ENCODE peak calls at places on chromosomes 5 and 9, in nine cellular contexts. C, N, V, X, B, Q, Z, P and O are unnamed samples.

GRCh38 chr5:179315356-179315890 is 29.8 kb downstream of the ADAMTS2 start:
- DNase-seq in C (no peak), N (peak), V (no peak), X (no peak), B (no peak), Q (peak), Z (no peak), P (no peak), O (no peak)

GRCh38 chr9:21031091-21031817 is at the start of gene HACD4:
- DNase-seq in C (peak), N (peak), V (peak), X (no peak), B (peak), Q (peak), Z (peak), P (peak), O (peak)

GRCh38 chr5:7396169-7397004 is 449 bp downstream of the ADCY2 start:
- DNase-seq in C (no peak), N (peak), V (peak), X (no peak), B (peak), Q (no peak), Z (no peak), P (no peak), O (peak)

GRCh38 chr5:181140766-181141165 is 6.6 kb upstream of the OR2V2 start:
- DNase-seq in C (no peak), N (no peak), V (no peak), X (no peak), B (no peak), Q (no peak), Z (no peak), P (no peak), O (no peak)

GRCh38 chr9:123395276-123396006 is 39.4 kb downstream of the CRB2 start:
- DNase-seq in C (no peak), N (no peak), V (peak), X (no peak), B (no peak), Q (no peak), Z (no peak), P (no peak), O (no peak)

GRCh38 chr9:128703616-128704355 is 1.5 kb downstream of the PKN3 start:
- DNase-seq in C (no peak), N (peak), V (no peak), X (no peak), B (no peak), Q (peak), Z (no peak), P (no peak), O (no peak)

GRCh38 chr9:75239176-75239575 is 150.9 kb downstream of the OSTF1 start:
- DNase-seq in C (no peak), N (no peak), V (peak), X (no peak), B (no peak), Q (no peak), Z (no peak), P (no peak), O (no peak)

GRCh38 chr9:110246214-110246613 is 10.1 kb downstream of the TXN start:
- DNase-seq in C (no peak), N (no peak), V (no peak), X (no peak), B (no peak), Q (no peak), Z (no peak), P (no peak), O (no peak)

GRCh38 chr5:174751154-174751990 is 27.0 kb downstream of the MSX2 start:
- DNase-seq in C (no peak), N (no peak), V (peak), X (no peak), B (peak), Q (peak), Z (no peak), P (no peak), O (no peak)

GRCh38 chr5:155947394-155948062 is 379.4 kb upstream of the SGCD start:
- DNase-seq in C (no peak), N (no peak), V (no peak), X (no peak), B (no peak), Q (no peak), Z (no peak), P (no peak), O (no peak)

GRCh38 chr5:172178301-172179031 is 9.6 kb downstream of the STK10 start:
- DNase-seq in C (no peak), N (no peak), V (no peak), X (no peak), B (no peak), Q (no peak), Z (peak), P (no peak), O (no peak)

GRCh38 chr5:97229688-97230285 is 46.7 kb upstream of the RIOK2 start:
- DNase-seq in C (no peak), N (no peak), V (no peak), X (no peak), B (no peak), Q (no peak), Z (no peak), P (no peak), O (no peak)

GRCh38 chr9:129284607-129285291 is 106.7 kb upstream of the IER5L start:
- DNase-seq in C (no peak), N (peak), V (no peak), X (no peak), B (no peak), Q (peak), Z (no peak), P (no peak), O (no peak)

GRCh38 chr5:132270706-132271105 is 13.2 kb downstream of the PDLIM4 start:
- DNase-seq in C (no peak), N (no peak), V (no peak), X (no peak), B (no peak), Q (peak), Z (no peak), P (no peak), O (no peak)

GRCh38 chr9:98654247-98654646 is 54.5 kb downstream of the GABBR2 start:
- DNase-seq in C (peak), N (no peak), V (no peak), X (peak), B (no peak), Q (no peak), Z (no peak), P (no peak), O (no peak)
- TF ChIP-seq CTCF in C (no peak), N (no peak), V (no peak), X (no peak), B (no peak), Q (no peak), Z (no peak), P (no peak), O (no peak)

DNA sequence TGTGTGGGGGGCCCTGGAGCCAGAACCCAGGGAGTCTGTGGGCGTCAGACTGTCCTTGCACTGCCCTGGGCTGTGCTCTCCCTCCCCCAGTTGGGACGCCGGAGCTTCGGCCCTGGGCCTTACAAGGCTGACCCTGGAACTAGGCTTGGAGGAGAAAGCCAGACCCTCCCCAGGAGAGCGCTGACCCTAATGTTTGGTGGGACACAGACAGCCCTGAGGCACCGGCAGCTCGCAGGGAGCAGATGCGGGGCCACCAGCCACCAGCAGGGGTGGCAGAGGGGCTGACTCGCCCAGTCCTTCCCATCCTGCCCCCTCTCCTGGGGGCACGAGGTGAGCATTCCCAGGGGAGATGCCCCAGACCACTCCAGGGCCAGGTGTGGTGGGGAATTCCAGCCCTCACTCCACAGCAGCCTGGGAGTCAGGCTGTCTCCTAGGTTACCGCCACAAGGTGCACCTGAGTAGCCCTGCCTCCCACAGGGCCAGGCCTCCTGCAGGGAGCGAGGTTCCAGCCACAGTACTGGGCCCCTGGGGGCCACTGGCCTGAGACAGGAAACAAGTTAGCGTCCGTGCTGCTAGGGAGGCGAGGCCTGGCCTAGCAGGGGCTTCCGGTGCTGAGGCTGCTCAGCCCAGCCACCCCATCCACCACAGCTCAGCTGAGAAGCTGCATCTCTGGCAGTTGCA is 134.6 kb downstream of the OLFM1 start:
- DNase-seq in C (no peak), N (no peak), V (no peak), X (no peak), B (no peak), Q (peak), Z (peak), P (no peak), O (no peak)
- TF ChIP-seq CTCF in C (no peak), N (no peak), V (peak), X (no peak), B (no peak), Q (no peak), Z (no peak), P (no peak), O (no peak)

GRCh38 chr5:142091012-142091411 is 17.6 kb upstream of the NDFIP1 start:
- DNase-seq in C (no peak), N (no peak), V (no peak), X (no peak), B (no peak), Q (no peak), Z (no peak), P (no peak), O (no peak)

GRCh38 chr5:142082182-142082781 is 26.3 kb upstream of the NDFIP1 start:
- DNase-seq in C (no peak), N (no peak), V (no peak), X (no peak), B (no peak), Q (no peak), Z (no peak), P (no peak), O (no peak)

GRCh38 chr5:142091922-142092321 is 16.7 kb upstream of the NDFIP1 start:
- DNase-seq in C (no peak), N (no peak), V (no peak), X (no peak), B (no peak), Q (no peak), Z (no peak), P (no peak), O (no peak)

GRCh38 chr5:142087920-142088679 is 20.5 kb upstream of the NDFIP1 start:
- DNase-seq in C (no peak), N (no peak), V (no peak), X (no peak), B (no peak), Q (no peak), Z (peak), P (no peak), O (no peak)

DNA sequence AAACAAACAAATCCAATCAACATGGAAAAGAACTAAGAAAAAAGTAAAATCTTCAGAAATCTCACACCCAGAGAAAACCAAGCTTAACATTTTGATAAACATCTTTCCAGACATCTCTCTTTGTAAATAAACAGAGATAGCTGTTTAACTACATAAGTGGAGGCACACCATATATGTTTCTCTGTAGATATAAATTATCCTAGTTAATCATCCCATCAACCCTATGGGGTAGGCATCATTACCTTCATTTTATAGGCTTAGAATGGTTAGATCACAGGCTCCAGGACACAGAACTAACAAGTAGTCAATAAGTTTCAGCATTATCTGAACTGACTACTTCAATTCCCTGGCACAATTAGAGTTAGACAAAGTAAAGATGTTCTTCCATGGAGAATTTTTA is 22.4 kb upstream of the NDFIP1 start:
- DNase-seq in C (no peak), N (no peak), V (no peak), X (no peak), B (no peak), Q (no peak), Z (no peak), P (no peak), O (no peak)
- TF ChIP-seq CTCF in C (no peak), N (no peak), V (no peak), X (no peak), B (no peak), Q (no peak), Z (no peak), P (no peak), O (no peak)

GRCh38 chr9:91391426-91392217 is 29.9 kb upstream of the AUH start:
- DNase-seq in C (no peak), N (no peak), V (no peak), X (no peak), B (peak), Q (no peak), Z (no peak), P (no peak), O (no peak)

GRCh38 chr9:91392435-91392834 is 30.7 kb upstream of the AUH start:
- DNase-seq in C (no peak), N (no peak), V (no peak), X (no peak), B (no peak), Q (no peak), Z (no peak), P (no peak), O (no peak)

GRCh38 chr9:91395553-91396470 is 27.8 kb downstream of the NFIL3 start:
- DNase-seq in C (peak), N (no peak), V (peak), X (peak), B (no peak), Q (no peak), Z (peak), P (no peak), O (peak)

GRCh38 chr9:91395106-91395552 is 28.5 kb downstream of the NFIL3 start:
- DNase-seq in C (no peak), N (no peak), V (no peak), X (no peak), B (no peak), Q (no peak), Z (no peak), P (no peak), O (no peak)
- TF ChIP-seq CTCF in C (no peak), N (no peak), V (no peak), X (no peak), B (no peak), Q (no peak), Z (no peak), P (no peak), O (no peak)

DNA sequence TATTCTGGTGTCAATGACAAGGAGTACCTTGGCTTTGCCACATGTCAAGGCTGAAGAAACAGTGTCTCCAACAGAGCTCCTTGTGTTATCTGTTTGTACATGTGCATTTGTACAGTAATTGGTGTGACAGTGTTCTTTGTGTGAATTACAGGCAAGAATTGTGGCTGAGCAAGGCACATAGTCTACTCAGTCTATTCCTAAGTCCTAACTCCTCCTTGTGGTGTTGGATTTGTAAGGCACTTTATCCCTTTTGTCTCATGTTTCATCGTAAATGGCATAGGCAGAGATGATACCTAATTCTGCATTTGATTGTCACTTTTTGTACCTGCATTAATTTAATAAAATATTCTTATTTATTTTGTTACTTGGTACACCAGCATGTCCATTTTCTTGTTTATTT is 19.8 kb downstream of the CD274 start:
- DNase-seq in C (no peak), N (no peak), V (no peak), X (no peak), B (no peak), Q (no peak), Z (no peak), P (no peak), O (no peak)
- TF ChIP-seq CTCF in C (no peak), N (no peak), V (no peak), X (peak), B (no peak), Q (no peak), Z (no peak), P (no peak), O (no peak)

DNA sequence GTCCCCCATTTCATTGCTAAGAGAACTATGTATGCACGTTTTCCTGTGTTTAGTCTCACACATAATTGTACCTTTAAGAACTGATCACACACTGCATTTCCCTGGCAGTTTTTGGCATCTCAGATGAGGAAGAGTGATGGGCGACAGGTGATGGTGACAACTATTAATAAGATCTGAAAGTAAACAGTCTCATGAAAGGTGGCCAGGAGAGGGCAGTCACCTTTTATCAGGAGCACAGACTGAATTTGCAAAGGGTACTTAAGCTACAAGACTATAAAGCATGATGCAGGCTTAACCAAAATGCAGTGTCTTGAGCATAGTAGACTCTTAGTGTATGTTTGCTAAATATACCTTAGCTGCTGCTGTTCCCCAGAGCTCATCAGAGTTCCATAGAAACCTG is 91.5 kb downstream of the GHR start:
- DNase-seq in C (no peak), N (no peak), V (no peak), X (no peak), B (no peak), Q (no peak), Z (peak), P (no peak), O (no peak)
- TF ChIP-seq CTCF in C (no peak), N (no peak), V (no peak), X (no peak), B (no peak), Q (no peak), Z (no peak), P (no peak), O (no peak)

GRCh38 chr5:170811719-170812118 is 28.2 kb downstream of the GABRP start:
- DNase-seq in C (no peak), N (no peak), V (no peak), X (no peak), B (no peak), Q (no peak), Z (no peak), P (no peak), O (no peak)

GRCh38 chr5:170813231-170813630 is 29.7 kb downstream of the GABRP start:
- DNase-seq in C (no peak), N (no peak), V (no peak), X (no peak), B (no peak), Q (no peak), Z (no peak), P (no peak), O (no peak)

GRCh38 chr5:170805666-170806065 is 22.1 kb downstream of the GABRP start:
- DNase-seq in C (no peak), N (no peak), V (no peak), X (no peak), B (no peak), Q (no peak), Z (no peak), P (no peak), O (no peak)

DNA sequence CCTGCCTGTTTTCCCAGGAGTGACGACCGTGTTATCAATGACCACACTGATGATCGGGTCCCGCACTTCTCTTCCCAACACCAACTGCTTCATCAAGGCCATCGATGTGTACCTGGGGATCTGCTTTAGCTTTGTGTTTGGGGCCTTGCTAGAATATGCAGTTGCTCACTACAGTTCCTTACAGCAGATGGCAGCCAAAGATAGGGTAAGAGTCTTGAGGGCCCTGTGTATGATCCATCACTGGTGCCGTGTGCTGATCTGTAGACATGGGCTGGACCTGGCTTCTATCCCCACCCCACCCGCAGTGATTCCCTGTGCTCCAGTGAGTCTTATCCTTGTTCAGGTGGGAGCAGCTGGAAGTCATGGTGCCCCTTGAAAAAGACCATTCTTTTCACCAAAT is 26.0 kb downstream of the GABRP start:
- DNase-seq in C (peak), N (no peak), V (peak), X (no peak), B (no peak), Q (no peak), Z (peak), P (peak), O (peak)
- TF ChIP-seq CTCF in C (peak), N (no peak), V (no peak), X (peak), B (peak), Q (peak), Z (peak), P (no peak), O (peak)